ENCODE peak calls at places on chromosomes 1 and 21, in six cellular contexts. W is OCI-LY7, Y is left ventricle myocardium inferior, K is thoracic aorta, I is pancreas, J is IMR-90. A is an unnamed sample. For H3K4me1, the result is how much of the 10 kb centered on the place peaks cover.

GRCh38 chr1:230426246-230427101 is at the start of gene PGBD5:
- DNase-seq in W (peak), Y (peak), K (no peak), I (peak), J (peak), A (peak)

GRCh38 chr1:31418626-31419025 is 5.6 kb downstream of the SERINC2 start:
- DNase-seq in W (no peak), Y (no peak), K (no peak), I (no peak), J (no peak), A (no peak)

GRCh38 chr1:115098979-115099692 is 9.8 kb upstream of the TSPAN2 start:
- DNase-seq in W (peak), Y (no peak), K (no peak), I (no peak), J (peak), A (peak)

GRCh38 chr1:211332839-211333238 is 6.2 kb downstream of the TRAF5 start:
- DNase-seq in W (peak), Y (no peak), K (no peak), I (no peak), J (peak), A (no peak)

GRCh38 chr21:17538576-17538975 is 25.7 kb downstream of the CXADR start:
- DNase-seq in W (no peak), Y (no peak), K (no peak), I (no peak), J (no peak), A (no peak)

GRCh38 chr1:160062134-160062533 is 7.8 kb downstream of the KCNJ10 start:
- DNase-seq in W (no peak), Y (no peak), K (no peak), I (no peak), J (no peak), A (no peak)

GRCh38 chr1:24867064-24867870 is 62.8 kb downstream of the RUNX3 start:
- DNase-seq in W (no peak), Y (no peak), K (no peak), I (no peak), J (no peak), A (no peak)

GRCh38 chr21:14989359-14989758 is 75.4 kb downstream of the NRIP1 start:
- DNase-seq in W (no peak), Y (peak), K (no peak), I (no peak), J (peak), A (no peak)

GRCh38 chr21:41313765-41314164 is 2.8 kb upstream of the FAM3B start:
- DNase-seq in W (no peak), Y (no peak), K (no peak), I (no peak), J (no peak), A (no peak)

GRCh38 chr1:93864175-93864574 is 14.8 kb downstream of the DNTTIP2 start:
- DNase-seq in W (no peak), Y (no peak), K (no peak), I (no peak), J (no peak), A (no peak)

GRCh38 chr1:41799723-41800122 is 119.0 kb downstream of the HIVEP3 start:
- DNase-seq in W (no peak), Y (no peak), K (no peak), I (no peak), J (peak), A (no peak)

GRCh38 chr1:204645666-204646065 is 39.9 kb downstream of the LRRN2 start:
- DNase-seq in W (no peak), Y (no peak), K (no peak), I (no peak), J (no peak), A (no peak)

GRCh38 chr1:189205863-189206262 is 1271.8 kb downstream of the BRINP3 start:
- DNase-seq in W (no peak), Y (no peak), K (no peak), I (no peak), J (peak), A (no peak)

GRCh38 chr1:166975361-166976129 is at the start of gene ILDR2:
- DNase-seq in W (peak), Y (peak), K (no peak), I (peak), J (peak), A (peak)

GRCh38 chr21:32604484-32604883 is 7.7 kb downstream of the CFAP298 start:
- DNase-seq in W (no peak), Y (no peak), K (no peak), I (no peak), J (no peak), A (no peak)

GRCh38 chr21:38321568-38321967 is 64.8 kb downstream of the KCNJ15 start:
- DNase-seq in W (no peak), Y (no peak), K (no peak), I (no peak), J (no peak), A (no peak)

GRCh38 chr1:17615157-17615556 is 75.7 kb downstream of the ARHGEF10L start:
- DNase-seq in W (no peak), Y (no peak), K (no peak), I (no peak), J (no peak), A (no peak)

GRCh38 chr21:33402011-33402979 is 918 bp upstream of the IFNGR2 start:
- DNase-seq in W (peak), Y (peak), K (no peak), I (peak), J (peak), A (no peak)

GRCh38 chr1:15323351-15323988 is 76.4 kb downstream of the FHAD1 start:
- DNase-seq in W (peak), Y (peak), K (peak), I (peak), J (peak), A (peak)

GRCh38 chr1:20446796-20447195 is 39.2 kb downstream of the CAMK2N1 start:
- DNase-seq in W (no peak), Y (no peak), K (no peak), I (no peak), J (peak), A (no peak)

GRCh38 chr1:182587666-182588438 is 1.2 kb downstream of the RNASEL start:
- DNase-seq in W (no peak), Y (no peak), K (no peak), I (no peak), J (no peak), A (no peak)

GRCh38 chr1:151579436-151580225 is 32.2 kb upstream of the SNX27 start:
- DNase-seq in W (no peak), Y (no peak), K (no peak), I (no peak), J (peak), A (no peak)

GRCh38 chr1:245748246-245748645 is 593.5 kb downstream of the KIF26B start:
- DNase-seq in W (no peak), Y (no peak), K (no peak), I (no peak), J (no peak), A (no peak)

GRCh38 chr1:232084584-232085223 is 458.1 kb downstream of the DISC1 start:
- DNase-seq in W (no peak), Y (no peak), K (no peak), I (no peak), J (peak), A (no peak)

GRCh38 chr1:19369396-19370090 is 57.4 kb downstream of the SLC66A1 start:
- DNase-seq in W (no peak), Y (no peak), K (no peak), I (no peak), J (no peak), A (no peak)

GRCh38 chr1:67651031-67651430 is 34.0 kb upstream of the GADD45A start:
- DNase-seq in W (no peak), Y (no peak), K (no peak), I (no peak), J (no peak), A (no peak)

GRCh38 chr1:213014642-213015041 is 1.0 kb downstream of the ANGEL2 start:
- DNase-seq in W (peak), Y (no peak), K (no peak), I (no peak), J (peak), A (no peak)

GRCh38 chr21:29829514-29830255 is 110.1 kb downstream of the GRIK1 start:
- DNase-seq in W (no peak), Y (no peak), K (no peak), I (no peak), J (no peak), A (no peak)

GRCh38 chr1:169586395-169587255 is at the start of gene F5:
- DNase-seq in W (peak), Y (peak), K (no peak), I (peak), J (peak), A (peak)
- H3K4me1 ChIP-seq in W (under half), Y (under half), K (under half), I (under half), J (under half), A (half or more)

GRCh38 chr1:240000634-240001033 is 91.0 kb upstream of the FMN2 start:
- DNase-seq in W (no peak), Y (no peak), K (no peak), I (no peak), J (peak), A (no peak)
- H3K27ac ChIP-seq in W (no peak), Y (no peak), K (no peak), I (no peak), J (no peak), A (no peak)

DNA sequence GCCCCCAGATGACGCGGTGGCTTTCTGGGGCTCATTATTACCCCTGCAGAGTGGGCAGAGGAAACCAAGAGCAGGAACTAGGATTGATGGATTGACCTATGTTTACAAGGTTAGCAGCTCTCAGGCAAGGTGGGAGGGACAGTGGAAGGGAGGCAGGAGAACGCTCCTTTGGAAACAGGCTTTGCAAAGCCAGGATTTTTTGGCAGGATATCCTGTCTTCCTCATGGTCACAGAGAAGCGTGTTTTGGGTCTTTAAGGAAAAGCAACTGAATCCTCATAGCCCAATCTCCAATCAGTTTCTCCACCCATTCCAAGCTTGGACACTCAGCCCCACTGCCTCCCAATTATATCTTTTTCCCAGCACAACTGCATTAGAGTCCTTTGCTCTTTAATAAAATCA is 105.6 kb upstream of the SOD1 start:
- DNase-seq in W (no peak), Y (no peak), K (no peak), I (no peak), J (no peak), A (no peak)
- H3K4me3 ChIP-seq in W (no peak), Y (no peak), K (no peak), I (no peak), J (no peak), A (no peak)

GRCh38 chr1:202802034-202802433 is 6.2 kb downstream of the KDM5B start:
- DNase-seq in W (no peak), Y (no peak), K (no peak), I (no peak), J (no peak), A (no peak)
- H3K4me1 ChIP-seq in W (under half), Y (under half), K (under half), I (under half), J (under half), A (under half)

DNA sequence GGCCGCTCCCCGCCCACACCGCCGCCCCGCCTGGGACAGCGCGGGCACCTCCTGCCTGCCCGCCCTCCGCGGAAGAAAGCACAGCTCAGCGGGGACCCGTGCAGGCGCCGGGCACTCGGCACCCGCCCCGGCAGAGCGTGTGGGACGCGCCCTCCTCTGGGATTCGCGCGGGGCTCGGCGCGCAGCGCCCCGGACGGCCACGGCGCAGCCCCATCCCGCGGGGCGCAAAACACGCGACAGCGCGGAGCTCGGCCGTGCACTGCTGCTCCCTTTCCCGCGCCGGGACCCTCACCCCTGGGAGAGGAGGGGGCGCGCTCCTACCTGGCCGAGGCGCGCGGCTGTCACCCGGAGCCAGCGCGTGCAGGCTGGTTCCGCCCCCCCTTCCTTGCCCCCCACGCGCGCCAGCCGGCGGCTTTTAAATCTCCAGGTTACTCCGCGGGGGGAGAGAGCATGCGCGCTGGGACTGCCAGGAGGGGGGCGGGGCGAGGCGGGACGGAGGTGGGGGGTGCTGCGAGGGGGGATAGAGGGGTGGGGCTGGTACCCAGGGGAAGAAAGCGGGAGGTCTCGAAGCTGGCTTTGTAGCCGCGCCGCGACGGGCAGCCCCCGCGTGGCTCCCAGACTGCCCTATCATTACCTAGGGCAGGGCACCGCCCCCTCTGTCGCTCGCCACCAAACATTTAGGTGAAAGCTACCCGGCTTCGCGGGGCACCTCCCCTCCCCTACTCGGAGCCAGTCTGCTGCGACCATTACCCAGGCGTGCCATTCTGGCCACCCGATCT is at the start of gene SLC45A3:
- DNase-seq in W (peak), Y (peak), K (no peak), I (peak), J (no peak), A (peak)
- H3K27ac ChIP-seq in W (no peak), Y (peak), K (peak), I (no peak), J (peak), A (no peak)

GRCh38 chr1:238226805-238227204 is 336.1 kb upstream of the ZP4 start:
- DNase-seq in W (no peak), Y (no peak), K (no peak), I (no peak), J (no peak), A (no peak)

GRCh38 chr1:238233966-238234365 is 343.2 kb upstream of the ZP4 start:
- DNase-seq in W (no peak), Y (no peak), K (no peak), I (no peak), J (no peak), A (no peak)

GRCh38 chr1:238232036-238232744 is 341.5 kb upstream of the ZP4 start:
- DNase-seq in W (no peak), Y (no peak), K (no peak), I (no peak), J (no peak), A (no peak)
- H3K4me3 ChIP-seq in W (no peak), Y (no peak), K (no peak), I (no peak), J (no peak), A (no peak)

GRCh38 chr1:147786536-147786935 is 26.1 kb upstream of the GJA5 start:
- DNase-seq in W (no peak), Y (no peak), K (no peak), I (no peak), J (no peak), A (no peak)

GRCh38 chr1:147785794-147786506 is 25.5 kb upstream of the GJA5 start:
- DNase-seq in W (no peak), Y (no peak), K (no peak), I (no peak), J (no peak), A (no peak)

GRCh38 chr1:147787765-147788164 is 27.4 kb upstream of the GJA5 start:
- DNase-seq in W (no peak), Y (no peak), K (no peak), I (no peak), J (no peak), A (no peak)
- H3K4me1 ChIP-seq in W (under half), Y (under half), K (under half), I (under half), J (under half), A (under half)

GRCh38 chr1:35706846-35707245 is 11.8 kb downstream of the C1orf216 start:
- DNase-seq in W (no peak), Y (no peak), K (no peak), I (no peak), J (no peak), A (no peak)

GRCh38 chr1:35708179-35708891 is 10.3 kb downstream of the C1orf216 start:
- DNase-seq in W (no peak), Y (no peak), K (no peak), I (no peak), J (no peak), A (no peak)

GRCh38 chr1:35708952-35709351 is 9.7 kb downstream of the C1orf216 start:
- DNase-seq in W (no peak), Y (no peak), K (no peak), I (no peak), J (no peak), A (no peak)

GRCh38 chr1:35702540-35702939 is 16.1 kb downstream of the C1orf216 start:
- DNase-seq in W (no peak), Y (no peak), K (no peak), I (no peak), J (no peak), A (no peak)

GRCh38 chr1:35707253-35708178 is 11.2 kb downstream of the C1orf216 start:
- DNase-seq in W (no peak), Y (peak), K (no peak), I (peak), J (no peak), A (peak)
- H3K27ac ChIP-seq in W (no peak), Y (no peak), K (no peak), I (no peak), J (no peak), A (no peak)

A was measured in CD4-positive, alpha-beta memory T cell.